ENCODE peak calls at places on chromosomes 4 and X, in six cellular contexts. K is hepatocyte; V is HCT116; G is CD4-positive, CD25-positive, alpha-beta regulatory T cell; J is heart right ventricle; E is upper lobe of right lung. T is an unnamed sample. For H3K27me3, the result is how much of the 10 kb centered on the place peaks cover.

GRCh38 chrX:138691186-138691585 is 20.3 kb downstream of the FGF13 start:
- DNase-seq in K (no peak), E (no peak), G (no peak), J (no peak), V (no peak), T (no peak)

GRCh38 chr4:159352609-159353008 is 249.7 kb downstream of the RAPGEF2 start:
- DNase-seq in J (no peak), G (no peak), E (no peak), K (no peak), V (no peak), T (no peak)

GRCh38 chr4:76562161-76562560 is 127.1 kb downstream of the SHROOM3 start:
- DNase-seq in E (no peak), J (no peak), G (no peak), K (no peak), V (no peak), T (no peak)

GRCh38 chr4:166538491-166539005 is 665.5 kb downstream of the TLL1 start:
- DNase-seq in V (no peak), J (no peak), G (no peak), K (no peak), E (no peak), T (peak)

GRCh38 chrX:48025561-48025960 is 18.8 kb downstream of the SPACA5 start:
- DNase-seq in V (peak), K (peak), E (no peak), J (no peak), G (peak), T (no peak)

GRCh38 chr4:177632481-177632880 is 190.2 kb upstream of the AGA start:
- DNase-seq in G (no peak), V (no peak), E (no peak), K (no peak), J (no peak), T (peak)

GRCh38 chrX:8084023-8084422 is 87.0 kb downstream of the VCX2 start:
- DNase-seq in K (peak), V (no peak), G (no peak), J (no peak), E (no peak), T (peak)

GRCh38 chrX:41085105-41085882 is at the start of gene USP9X:
- DNase-seq in J (peak), E (peak), V (peak), G (peak), K (peak), T (peak)

GRCh38 chrX:15529165-15529564 is 28.6 kb downstream of the BMX start:
- DNase-seq in G (no peak), J (no peak), V (no peak), E (no peak), K (no peak), T (no peak)

GRCh38 chr4:87857789-87858188 is 25.0 kb downstream of the MEPE start:
- DNase-seq in K (no peak), E (no peak), J (no peak), G (no peak), V (no peak), T (no peak)

GRCh38 chr4:101230806-101231426 is 116.4 kb downstream of the PPP3CA start:
- DNase-seq in J (no peak), G (no peak), V (no peak), E (no peak), K (no peak), T (no peak)

GRCh38 chr4:89781321-89781720 is 55.6 kb downstream of the SNCA start:
- DNase-seq in K (no peak), E (no peak), V (no peak), G (no peak), J (no peak), T (no peak)

GRCh38 chr4:15354790-15355418 is 72.9 kb upstream of the C1QTNF7 start:
- DNase-seq in G (no peak), K (no peak), V (no peak), E (no peak), J (no peak), T (no peak)

GRCh38 chr4:179095585-179096228 is 1653.5 kb upstream of the AGA start:
- DNase-seq in E (no peak), V (no peak), J (no peak), G (no peak), K (peak), T (no peak)

GRCh38 chrX:39605183-39605582 is 492.6 kb downstream of the BCOR start:
- DNase-seq in J (no peak), K (no peak), V (no peak), E (no peak), G (no peak), T (no peak)

GRCh38 chr4:52234539-52235174 is 183.6 kb downstream of the SPATA18 start:
- DNase-seq in E (no peak), G (no peak), V (peak), K (peak), J (no peak), T (peak)

GRCh38 chrX:22122510-22122909 is 90.4 kb downstream of the PHEX start:
- DNase-seq in J (no peak), E (no peak), V (no peak), G (no peak), K (no peak), T (peak)

GRCh38 chr4:163048447-163048846 is 118.2 kb downstream of the NAF1 start:
- DNase-seq in J (no peak), K (peak), E (no peak), V (peak), G (no peak), T (no peak)

GRCh38 chr4:84324850-84325249 is 174.2 kb downstream of the NKX6-1 start:
- DNase-seq in E (no peak), K (no peak), V (no peak), G (no peak), J (no peak), T (no peak)

GRCh38 chr4:76950846-76951321 is 1.3 kb downstream of the SEPTIN11 start:
- DNase-seq in E (no peak), G (no peak), K (peak), J (peak), V (no peak), T (peak)

GRCh38 chr4:53974561-53974960 is 89.8 kb downstream of the CHIC2 start:
- DNase-seq in J (no peak), K (no peak), E (no peak), V (no peak), G (no peak), T (no peak)

GRCh38 chrX:43666301-43666912 is 10.3 kb downstream of the MAOA start:
- DNase-seq in V (no peak), G (no peak), K (no peak), J (no peak), E (no peak), T (no peak)

GRCh38 chr4:78145005-78145404 is 87.9 kb downstream of the FRAS1 start:
- DNase-seq in V (no peak), E (no peak), G (no peak), J (no peak), K (no peak), T (no peak)

DNA sequence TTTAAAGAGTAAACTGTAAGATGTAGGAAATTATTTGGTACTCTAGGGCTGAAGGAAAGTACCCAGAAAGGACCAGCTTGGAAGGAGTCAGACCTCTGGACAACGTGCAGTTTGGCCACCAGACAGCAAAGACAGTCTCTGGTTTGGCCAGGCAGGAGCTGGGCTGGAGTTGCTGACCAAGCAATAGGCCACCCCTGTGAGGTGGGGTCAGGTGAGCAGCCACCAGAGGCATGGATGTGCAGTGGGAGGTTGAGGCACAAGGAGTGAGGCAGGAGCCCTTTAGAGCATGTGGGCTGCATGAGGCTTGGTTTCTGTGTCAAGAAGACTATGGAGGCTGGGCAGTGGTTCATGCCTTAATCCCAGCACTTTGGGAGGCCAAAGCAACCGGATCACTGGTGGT is 17.7 kb upstream of the MRFAP1 start:
- DNase-seq in V (no peak), J (no peak), E (peak), K (no peak), G (no peak), T (no peak)
- H3K27me3 ChIP-seq in V (under half), J (under half), E (under half), K (under half), G (under half), T (under half)

GRCh38 chr4:113496698-113497097 is 264.8 kb downstream of the CAMK2D start:
- DNase-seq in K (no peak), E (no peak), J (no peak), V (no peak), G (no peak), T (no peak)
- H3K27me3 ChIP-seq in K (under half), E (under half), J (under half), V (under half), G (under half), T (under half)

GRCh38 chrX:31112226-31112999 is 40.6 kb upstream of the FTHL17 start:
- DNase-seq in J (no peak), E (no peak), V (no peak), G (no peak), K (no peak), T (peak)

GRCh38 chrX:31114858-31115257 is 43.0 kb upstream of the FTHL17 start:
- DNase-seq in J (no peak), V (no peak), E (no peak), G (no peak), K (no peak), T (no peak)

DNA sequence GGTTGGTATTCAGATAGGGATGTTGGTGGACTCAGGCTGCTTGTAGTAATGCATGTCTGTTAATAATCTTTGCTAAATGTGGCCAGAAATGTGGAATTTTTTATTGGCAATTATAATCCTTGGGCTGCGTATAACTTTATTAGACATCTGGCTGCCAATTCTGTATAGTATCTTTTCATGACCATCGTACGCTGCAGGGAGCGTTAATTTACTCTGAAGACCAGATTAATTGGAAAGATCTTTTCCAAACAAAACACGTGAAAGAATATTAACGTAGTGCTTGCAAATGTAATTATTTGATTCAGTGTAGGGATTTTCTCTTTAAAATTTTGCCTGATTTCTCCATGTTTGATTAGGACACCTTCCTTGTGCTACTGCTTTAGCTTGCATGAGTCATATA is 38.8 kb upstream of the FTHL17 start:
- DNase-seq in J (no peak), E (no peak), G (no peak), K (no peak), V (no peak), T (no peak)
- H3K27me3 ChIP-seq in J (under half), E (under half), G (under half), K (under half), V (under half), T (under half)

GRCh38 chrX:133415276-133416105 is at the start of gene GPC4:
- DNase-seq in J (peak), K (peak), V (peak), G (no peak), E (peak), T (peak)
- H3K27me3 ChIP-seq in J (under half), K (under half), V (under half), G (under half), E (under half), T (under half)

GRCh38 chr4:48483777-48484493 is 792 bp downstream of the SLC10A4 start:
- DNase-seq in E (peak), G (no peak), V (no peak), J (no peak), K (peak), T (no peak)
- H3K27me3 ChIP-seq in E (half or more), G (half or more), V (under half), J (under half), K (half or more), T (half or more)

DNA sequence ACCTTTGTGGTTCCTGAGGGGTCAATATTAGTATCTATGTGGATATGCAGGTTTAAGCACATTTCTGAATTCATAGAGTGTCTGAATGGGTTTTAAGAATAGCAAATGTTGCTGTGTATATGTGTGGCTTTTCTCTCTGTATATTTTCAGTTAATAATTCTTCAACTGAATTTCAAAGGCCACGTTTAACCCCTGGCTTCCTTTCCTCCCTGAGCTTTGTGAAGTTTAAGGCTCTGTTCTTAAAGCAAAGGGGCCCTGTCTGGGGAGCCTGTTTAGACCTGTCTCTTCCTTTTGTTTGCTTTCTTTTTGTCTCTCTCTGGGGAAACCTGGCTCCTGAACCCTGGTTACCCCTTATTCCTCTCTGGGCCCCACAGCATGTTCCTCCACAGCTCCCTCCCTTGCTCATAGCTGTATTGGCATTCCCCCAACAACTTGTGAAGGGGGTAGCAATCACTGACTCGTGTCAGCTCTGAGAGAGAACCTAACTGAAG is 139.1 kb downstream of the COL4A6 start:
- DNase-seq in K (peak), V (no peak), J (no peak), E (no peak), G (no peak), T (peak)
- H3K27me3 ChIP-seq in K (under half), V (under half), J (under half), E (under half), G (under half), T (under half)

DNA sequence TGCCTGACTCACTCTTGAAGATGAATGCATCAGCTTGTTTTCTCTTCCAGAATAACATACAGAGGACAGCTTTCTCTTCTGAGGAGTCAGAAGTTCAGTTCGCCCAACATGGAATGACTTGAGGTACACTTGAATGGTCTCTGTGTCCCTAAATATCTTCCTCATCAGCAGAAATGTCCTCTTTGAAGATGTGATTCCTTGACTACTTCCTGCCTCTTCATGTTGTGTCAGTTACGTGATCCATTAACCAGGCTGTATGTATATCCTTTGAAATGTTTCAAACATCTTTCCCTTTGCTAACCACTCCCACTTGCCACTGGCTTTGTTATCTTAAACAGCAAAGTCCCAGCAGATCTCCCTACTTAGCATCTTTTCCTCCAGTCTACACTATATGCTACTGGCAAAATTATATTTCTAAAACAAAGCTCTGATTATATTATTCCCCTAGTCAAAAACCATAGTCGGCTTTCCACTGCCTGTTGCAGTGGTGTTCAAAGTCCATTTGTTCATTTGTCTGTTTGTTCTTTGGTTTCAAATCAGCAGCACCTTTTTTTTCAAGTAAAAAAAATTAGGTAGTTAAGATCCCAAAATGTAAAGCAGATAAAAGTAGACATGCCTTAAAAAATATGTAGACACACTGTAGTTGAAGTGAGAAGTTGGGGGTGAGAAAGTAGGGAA is 82.1 kb upstream of the PAK3 start:
- DNase-seq in V (no peak), G (no peak), J (no peak), E (no peak), K (no peak), T (no peak)
- H3K27me3 ChIP-seq in V (under half), G (under half), J (under half), E (under half), K (under half), T (under half)

GRCh38 chrX:100408643-100409315 is 1.3 kb downstream of the PCDH19 start:
- DNase-seq in V (no peak), K (peak), G (no peak), J (no peak), E (no peak), T (no peak)

GRCh38 chrX:100410083-100410590 is at the start of gene PCDH19:
- DNase-seq in G (no peak), E (peak), K (peak), V (no peak), J (peak), T (peak)

GRCh38 chrX:100410901-100411801 is 1.1 kb upstream of the PCDH19 start:
- DNase-seq in V (no peak), K (peak), J (no peak), E (no peak), G (no peak), T (no peak)

GRCh38 chrX:100407784-100408642 is 2.1 kb downstream of the PCDH19 start:
- DNase-seq in E (no peak), K (no peak), G (no peak), J (no peak), V (no peak), T (no peak)

GRCh38 chrX:100409316-100410082 is 574 bp downstream of the PCDH19 start:
- DNase-seq in G (no peak), K (no peak), E (no peak), J (no peak), V (no peak), T (no peak)
- H3K27me3 ChIP-seq in G (under half), K (under half), E (under half), J (under half), V (under half), T (half or more)

T was measured in foreskin keratinocyte.